ENCODE peak calls at places on chromosomes 3 and 15, in four cellular contexts. L, E, X and R are unnamed samples.

GRCh38 chr3:46559030-46559704 is 6.9 kb downstream of the LRRC2 start:
- DNase-seq in X (no peak), E (no peak), L (no peak), R (no peak)

GRCh38 chr3:4343258-4343657 is 40.1 kb downstream of the SETMAR start:
- DNase-seq in X (no peak), E (no peak), L (no peak), R (no peak)

GRCh38 chr3:10192953-10193691 is 28.4 kb downstream of the IRAK2 start:
- DNase-seq in E (peak), X (no peak), L (peak), R (no peak)

GRCh38 chr3:159806412-159806811 is 182.2 kb upstream of the IL12A start:
- DNase-seq in E (no peak), X (no peak), L (no peak), R (no peak)

GRCh38 chr15:75313116-75313845 is 22.6 kb upstream of the COMMD4 start:
- DNase-seq in E (no peak), L (no peak), X (no peak), R (no peak)

GRCh38 chr15:66912441-66912840 is 153.0 kb upstream of the SMAD3 start:
- DNase-seq in X (no peak), E (no peak), L (no peak), R (no peak)

GRCh38 chr3:46312996-46313395 is 40.9 kb upstream of the CCR2 start:
- DNase-seq in X (no peak), L (peak), E (no peak), R (no peak)

GRCh38 chr3:12462159-12462962 is 21.9 kb upstream of the TSEN2 start:
- DNase-seq in L (peak), X (no peak), E (no peak), R (no peak)

GRCh38 chr3:16511561-16512434 is 1.7 kb downstream of the RFTN1 start:
- DNase-seq in X (peak), L (peak), E (no peak), R (peak)

GRCh38 chr3:46261926-46262594 is 19.8 kb downstream of the CCR3 start:
- DNase-seq in X (no peak), L (no peak), E (no peak), R (no peak)

GRCh38 chr15:34182942-34183341 is 27.0 kb downstream of the KATNBL1 start:
- DNase-seq in X (no peak), E (no peak), L (no peak), R (no peak)
- TF ChIP-seq EP300 in X (no peak), E (no peak), L (no peak), R (no peak)

GRCh38 chr3:66276705-66277274 is 56.0 kb downstream of the SLC25A26 start:
- DNase-seq in L (peak), X (no peak), E (peak), R (no peak)
- TF ChIP-seq CTCF in L (peak), X (peak), E (peak), R (peak)

GRCh38 chr3:61087465-61087864 is 163.8 kb downstream of the FHIT start:
- DNase-seq in X (no peak), L (no peak), E (no peak), R (no peak)

GRCh38 chr3:61094608-61095007 is 156.6 kb downstream of the FHIT start:
- DNase-seq in E (no peak), X (no peak), L (no peak), R (no peak)

GRCh38 chr3:61093364-61093763 is 157.9 kb downstream of the FHIT start:
- DNase-seq in X (no peak), E (no peak), L (no peak), R (no peak)

GRCh38 chr3:61090770-61091169 is 160.5 kb downstream of the FHIT start:
- DNase-seq in L (no peak), E (no peak), X (no peak), R (no peak)
- TF ChIP-seq EP300 in L (no peak), E (no peak), X (no peak), R (no peak)

GRCh38 chr15:78914027-78914764 is 30.6 kb downstream of the CTSH start:
- DNase-seq in X (peak), L (no peak), E (peak), R (peak)
- TF ChIP-seq CTCF in X (peak), L (peak), E (no peak), R (no peak)

GRCh38 chr3:185896565-185896964 is 41.2 kb downstream of the TRA2B start:
- DNase-seq in X (no peak), L (no peak), E (no peak), R (no peak)

GRCh38 chr3:185900228-185900627 is 37.6 kb downstream of the TRA2B start:
- DNase-seq in X (no peak), E (peak), L (peak), R (no peak)
- TF ChIP-seq EP300 in X (no peak), E (no peak), L (no peak), R (no peak)

GRCh38 chr3:138186803-138187295 is 252 bp upstream of the ARMC8 start:
- DNase-seq in E (peak), X (peak), L (peak), R (peak)
- TF ChIP-seq CTCF in E (no peak), X (no peak), L (no peak), R (no peak)

DNA sequence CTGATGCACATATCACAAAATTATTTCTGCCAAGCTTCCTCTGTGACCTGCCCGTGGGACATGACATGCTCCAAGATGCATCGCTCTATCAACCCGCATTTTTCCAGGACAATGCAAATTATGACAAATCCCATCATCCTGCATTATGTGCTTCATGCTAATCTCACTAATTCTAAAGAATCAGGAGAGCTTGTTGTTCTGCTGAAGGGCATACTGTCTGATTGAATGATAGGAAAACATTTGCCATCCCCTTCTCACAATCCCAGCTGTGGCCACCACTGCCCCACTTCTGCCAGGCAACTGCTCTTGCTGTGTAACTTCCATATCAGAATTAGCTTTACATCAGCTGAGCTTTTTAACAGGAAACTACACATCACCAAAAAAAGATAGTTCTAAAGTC is 203.5 kb upstream of the NANOGP8 start:
- DNase-seq in X (no peak), L (no peak), E (no peak), R (no peak)
- TF ChIP-seq EP300 in X (no peak), L (no peak), E (no peak), R (no peak)

GRCh38 chr15:60964527-60964926 is 264.6 kb downstream of the RORA start:
- DNase-seq in X (no peak), E (no peak), L (no peak), R (no peak)
- TF ChIP-seq CTCF in X (no peak), E (no peak), L (no peak), R (no peak)

GRCh38 chr3:101888653-101889052 is 39.3 kb downstream of the NFKBIZ start:
- DNase-seq in X (no peak), L (no peak), E (no peak), R (no peak)
- TF ChIP-seq EP300 in X (no peak), L (no peak), E (no peak), R (no peak)

DNA sequence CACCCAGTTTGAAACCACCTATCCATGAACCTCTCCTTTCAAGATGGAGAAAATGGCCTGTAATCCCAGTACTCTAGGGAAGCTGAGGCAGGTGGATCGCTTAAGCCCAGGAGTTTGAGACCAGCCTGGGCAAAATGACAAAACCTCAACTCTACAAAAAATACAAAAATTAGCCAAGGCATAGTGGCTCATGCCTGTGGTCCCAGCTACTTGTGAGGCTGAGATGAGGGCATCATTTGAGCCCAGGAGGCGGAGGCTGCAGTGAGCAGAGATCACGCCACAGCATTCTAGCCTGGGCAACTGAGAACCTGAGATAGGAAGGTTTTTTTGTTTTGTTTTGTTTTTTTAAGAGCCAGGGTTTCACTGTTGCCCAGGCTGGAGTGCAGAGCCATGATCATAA is 5.4 kb downstream of the TKT start:
- DNase-seq in L (no peak), E (no peak), X (no peak), R (no peak)
- TF ChIP-seq CTCF in L (no peak), E (no peak), X (no peak), R (no peak)